ENCODE peak calls at places on chromosomes 13 and 19, in five cellular contexts. F, X, Y, L and W are unnamed samples.

GRCh38 chr19:13727798-13728197 is 36.5 kb upstream of the MRI1 start:
- DNase-seq in F (no peak), X (peak; percentile 48), Y (peak; percentile 73), L (peak; percentile 85), W (no peak)

GRCh38 chr19:42989851-42990250 is 36.4 kb downstream of the PSG11 start:
- DNase-seq in F (no peak), X (no peak), Y (no peak), L (peak; percentile 19), W (no peak)

GRCh38 chr19:42116308-42117075 is 15.8 kb downstream of the POU2F2 start:
- DNase-seq in F (no peak), X (no peak), Y (no peak), L (no peak), W (no peak)

GRCh38 chr19:737591-738093 is 13.3 kb upstream of the MISP start:
- DNase-seq in F (peak; percentile 59), X (peak; percentile 53), Y (peak; percentile 29), L (peak; percentile 16), W (no peak)

GRCh38 chr19:888615-889385 is 4.2 kb downstream of the MED16 start:
- DNase-seq in F (no peak), X (no peak), Y (no peak), L (no peak), W (no peak)

GRCh38 chr19:46076951-46077814 is 36.4 kb upstream of the IGFL4 start:
- DNase-seq in F (no peak), X (peak; percentile 88), Y (peak; percentile 88), L (peak; percentile 75), W (peak; percentile 32)

GRCh38 chr13:57409121-57409520 is 222.4 kb upstream of the PCDH17 start:
- DNase-seq in F (no peak), X (no peak), Y (no peak), L (no peak), W (no peak)

GRCh38 chr13:80551650-80552497 is 210.9 kb upstream of the SPRY2 start:
- DNase-seq in F (no peak), X (no peak), Y (peak; percentile 22), L (no peak), W (no peak)

GRCh38 chr13:54150851-54151250 is 1122.2 kb downstream of the OLFM4 start:
- DNase-seq in F (no peak), X (no peak), Y (no peak), L (no peak), W (no peak)

GRCh38 chr19:20247016-20247683 is 80.1 kb downstream of the ZNF486 start:
- DNase-seq in F (peak; percentile 35), X (peak; percentile 38), Y (peak; percentile 34), L (peak; percentile 1), W (no peak)

GRCh38 chr19:35451278-35452096 is 3.4 kb downstream of the FFAR2 start:
- DNase-seq in F (no peak), X (no peak), Y (no peak), L (no peak), W (no peak)

GRCh38 chr13:79692846-79693245 is 211.9 kb downstream of the NDFIP2 start:
- DNase-seq in F (no peak), X (no peak), Y (peak; percentile 43), L (peak; percentile 7), W (no peak)

GRCh38 chr19:46660008-46660517 is 919 bp downstream of the DACT3 start:
- DNase-seq in F (no peak), X (peak; percentile 43), Y (no peak), L (no peak), W (no peak)

GRCh38 chr19:32809254-32809653 is 60.3 kb downstream of the SLC7A9 start:
- DNase-seq in F (no peak), X (no peak), Y (no peak), L (no peak), W (no peak)

GRCh38 chr19:29524912-29525870 is 603 bp upstream of the VSTM2B start:
- DNase-seq in F (no peak), X (no peak), Y (no peak), L (no peak), W (no peak)

GRCh38 chr19:18191640-18192062 is 1.4 kb upstream of the MPV17L2 start:
- DNase-seq in F (no peak), X (no peak), Y (no peak), L (no peak), W (no peak)
- TF ChIP-seq CTCF in F (no peak), X (no peak), Y (no peak), L (no peak), W (no peak)

DNA sequence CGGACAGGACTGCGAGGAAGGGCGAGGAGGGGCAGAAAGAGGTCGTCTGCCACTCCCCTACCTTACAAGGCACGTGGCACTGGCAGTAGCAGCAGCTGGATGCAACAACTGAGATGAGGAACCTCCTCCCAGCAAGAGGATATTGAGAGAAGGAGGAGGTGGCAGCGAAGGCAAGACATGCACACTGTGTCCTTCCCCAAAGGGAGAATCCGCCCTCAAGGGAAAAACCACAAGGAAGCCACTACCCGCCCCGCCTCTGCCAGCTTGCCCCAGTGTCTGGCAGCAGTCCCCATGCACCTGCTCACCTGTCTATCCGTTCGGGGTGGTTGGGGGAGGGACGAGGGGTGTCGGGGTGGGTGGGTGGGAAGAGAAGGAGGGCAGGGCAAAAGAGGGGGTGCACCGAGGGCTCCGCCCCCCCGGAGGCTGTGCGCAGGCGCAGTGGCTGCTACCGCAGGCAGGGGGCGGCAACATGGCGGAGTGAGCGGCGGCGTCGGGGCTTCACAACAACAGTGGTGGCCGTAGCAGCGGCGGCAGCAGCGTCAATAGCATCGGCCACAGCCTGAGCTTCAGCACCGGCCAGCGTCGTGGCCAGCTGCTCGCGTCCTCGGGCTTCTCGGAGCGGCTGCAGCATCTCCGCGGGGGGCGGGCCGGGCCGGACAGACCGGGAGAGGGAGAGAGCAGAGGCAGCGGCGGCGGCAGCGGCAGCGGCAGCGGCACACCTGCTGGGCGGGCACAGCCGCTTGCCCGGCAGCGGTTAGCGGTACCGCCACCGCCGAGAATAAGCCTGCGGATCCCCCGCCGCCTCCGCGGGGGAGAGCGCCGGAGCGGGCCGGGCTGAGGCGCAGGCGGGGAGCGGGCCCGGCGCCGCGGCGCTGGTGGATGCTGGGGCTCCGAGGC is at the start of gene NBEA:
- DNase-seq in F (peak; percentile 87), X (peak; percentile 62), Y (peak; percentile 45), L (peak; percentile 63), W (peak; percentile 11)
- TF ChIP-seq CTCF in F (peak; percentile 49), X (peak; percentile 18), Y (no peak), L (peak; percentile 7), W (no peak)

GRCh38 chr13:30934381-30934780 is 1.9 kb downstream of the TEX26 start:
- DNase-seq in F (no peak), X (no peak), Y (no peak), L (no peak), W (no peak)
- TF ChIP-seq CTCF in F (no peak), X (no peak), Y (peak; percentile 14), L (no peak), W (peak; percentile 9)

DNA sequence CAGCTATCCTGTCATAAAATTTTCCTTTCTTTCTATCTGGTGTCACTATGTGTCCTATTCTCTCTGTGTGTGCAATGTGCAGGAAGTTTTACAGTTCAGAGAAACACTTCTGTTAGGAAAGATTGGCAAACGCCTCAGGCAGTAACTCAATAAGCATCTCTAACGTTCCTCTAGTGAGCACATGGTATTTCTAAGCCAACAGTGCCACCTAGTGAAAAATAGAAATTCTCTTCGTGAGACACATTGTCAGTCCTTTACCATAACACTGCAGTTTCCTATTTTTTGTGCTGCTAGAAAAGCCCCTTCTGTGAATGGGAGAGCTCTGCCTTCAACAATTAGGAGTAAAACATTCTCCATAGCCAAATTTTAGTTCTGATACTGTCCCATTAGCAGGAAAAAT is 50.7 kb downstream of the ZNF723 start:
- DNase-seq in F (no peak), X (peak; percentile 27), Y (peak; percentile 49), L (peak; percentile 5), W (no peak)
- TF ChIP-seq CTCF in F (peak; percentile 26), X (no peak), Y (peak; percentile 22), L (no peak), W (no peak)

DNA sequence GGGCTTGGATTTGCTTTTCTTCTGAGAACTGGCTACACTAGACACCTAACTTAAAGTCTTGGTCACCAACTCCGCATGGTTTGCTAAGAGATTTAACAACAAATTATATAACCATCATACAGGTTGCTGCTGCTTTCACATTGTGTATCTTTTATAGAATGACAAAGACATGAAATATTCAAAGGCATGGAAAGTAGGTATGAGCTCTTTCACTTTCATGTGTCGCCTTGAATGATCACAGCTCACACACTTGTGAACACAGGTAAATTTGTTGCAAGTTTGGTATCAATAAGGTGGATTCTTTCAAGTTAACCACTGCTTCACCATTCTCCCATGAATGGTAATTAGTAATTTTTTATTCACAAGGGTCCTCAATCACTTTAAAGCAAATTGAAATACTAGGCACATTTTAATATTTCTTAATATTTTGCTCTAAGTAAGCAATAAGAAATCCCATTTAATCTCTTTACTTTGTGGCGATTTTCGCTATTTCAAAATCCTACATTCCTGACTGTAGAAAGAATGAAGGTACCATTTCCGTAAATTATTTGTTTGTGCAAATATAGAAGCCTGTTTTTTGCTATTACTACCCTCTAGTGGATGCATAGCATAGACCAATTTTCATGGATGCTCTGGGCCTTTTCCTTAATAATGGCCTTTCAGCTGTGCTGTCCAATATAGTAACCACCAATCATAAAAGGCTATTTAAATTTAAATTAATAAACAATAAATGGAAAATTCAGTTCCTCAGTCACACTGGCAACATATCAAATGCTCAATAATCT is 45.5 kb upstream of the FREM2 start:
- DNase-seq in F (no peak), X (peak; percentile 6), Y (peak; percentile 9), L (no peak), W (no peak)
- TF ChIP-seq CTCF in F (no peak), X (peak; percentile 36), Y (peak; percentile 11), L (peak; percentile 21), W (peak; percentile 5)

DNA sequence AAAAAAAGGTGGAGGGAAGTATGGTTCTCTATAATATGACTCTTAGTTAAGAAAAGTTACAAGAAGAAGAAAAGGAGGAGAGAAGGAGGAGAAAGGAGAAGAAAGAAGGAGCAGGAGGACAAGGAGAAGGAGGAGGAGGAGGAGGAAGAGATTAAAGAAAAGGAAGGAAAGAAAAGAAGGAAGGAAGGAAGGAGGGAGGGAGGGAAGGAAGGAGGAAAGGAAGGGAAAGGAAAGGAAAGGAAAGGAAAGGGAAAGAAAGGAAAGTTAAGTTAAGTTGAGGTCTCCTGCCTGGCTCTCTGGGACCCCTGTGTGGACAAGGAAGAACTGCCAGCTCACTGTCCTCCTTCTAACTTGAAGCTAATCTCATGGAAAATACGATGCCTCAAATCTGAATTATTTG is 429.5 kb downstream of the TSHZ3 start:
- DNase-seq in F (no peak), X (no peak), Y (no peak), L (no peak), W (no peak)
- TF ChIP-seq CTCF in F (no peak), X (no peak), Y (no peak), L (no peak), W (no peak)

DNA sequence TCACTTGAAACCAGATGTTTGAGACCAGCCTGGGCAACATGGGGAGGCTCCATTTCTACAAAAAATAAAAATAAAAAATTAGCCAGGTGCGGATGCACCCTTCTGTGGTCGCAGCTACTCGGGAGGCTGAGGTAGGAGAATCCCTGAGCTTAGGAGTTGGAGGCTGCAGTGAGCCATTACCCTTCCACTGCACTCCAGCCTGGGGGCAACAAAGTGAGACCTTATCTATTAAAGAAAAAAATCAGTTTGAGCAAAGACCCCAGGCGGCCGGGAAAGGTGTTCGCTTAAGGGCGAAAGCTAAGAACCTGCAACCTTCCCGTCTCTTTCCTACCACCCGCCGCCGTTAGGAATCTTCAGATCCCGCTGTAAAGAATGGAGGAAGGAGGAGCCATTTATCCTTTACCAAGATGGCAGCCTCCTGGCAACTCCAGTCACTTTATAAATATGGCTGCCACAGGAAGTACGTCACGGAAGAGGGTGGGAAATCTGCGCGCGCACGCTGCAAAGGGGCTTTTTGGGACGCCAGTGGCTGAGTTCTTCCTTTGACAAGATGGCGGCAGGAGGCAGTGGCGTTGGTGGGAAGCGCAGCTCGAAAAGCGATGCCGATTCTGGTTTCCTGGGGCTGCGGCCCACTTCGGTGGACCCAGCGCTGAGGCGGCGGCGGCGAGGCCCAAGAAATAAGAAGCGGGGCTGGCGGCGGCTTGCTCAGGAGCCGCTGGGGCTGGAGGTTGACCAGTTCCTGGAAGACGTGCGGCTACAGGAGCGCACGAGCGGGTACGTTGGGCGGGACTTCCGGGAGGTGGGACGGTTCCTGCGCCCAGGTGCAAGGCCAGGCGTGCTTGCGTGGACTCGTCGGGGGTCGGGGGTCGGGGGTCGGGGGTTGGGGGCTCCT is at the start of gene NOP53:
- DNase-seq in F (peak; percentile 97), X (peak; percentile 98), Y (peak; percentile 98), L (peak; percentile 92), W (peak; percentile 91)
- TF ChIP-seq CTCF in F (no peak), X (no peak), Y (no peak), L (no peak), W (no peak)